ENCODE peak calls at places on chromosomes 12 and 14, in nine cellular contexts. Z, V, Y, R, F, P, G, E and A are unnamed samples.

GRCh38 chr12:112962561-112962960 is 15.8 kb upstream of the OAS2 start:
- DNase-seq in P (no peak), Z (no peak), G (no peak), Y (no peak), V (no peak), E (no peak), R (no peak), F (no peak), A (no peak)

GRCh38 chr12:104470521-104470920 is 13.8 kb downstream of the CHST11 start:
- DNase-seq in F (no peak), E (no peak), G (no peak), V (no peak), Y (no peak), Z (no peak), P (no peak), R (no peak), A (no peak)

GRCh38 chr14:25111061-25111601 is 61.2 kb upstream of the STXBP6 start:
- DNase-seq in R (no peak), P (no peak), Y (no peak), V (no peak), F (no peak), E (peak), Z (no peak), G (peak), A (peak)

GRCh38 chr14:103854822-103855733 is 7.7 kb upstream of the PPP1R13B start:
- DNase-seq in Z (peak), V (no peak), R (no peak), F (peak), E (no peak), P (no peak), G (no peak), Y (no peak), A (peak)

GRCh38 chr14:84751745-84752144 is 778.2 kb upstream of the FLRT2 start:
- DNase-seq in P (no peak), F (no peak), Y (no peak), V (no peak), G (no peak), E (no peak), Z (no peak), R (no peak), A (no peak)

GRCh38 chr12:121089031-121089812 is 43.5 kb upstream of the P2RX7 start:
- DNase-seq in Z (peak), F (no peak), P (no peak), R (no peak), V (no peak), E (no peak), G (no peak), Y (no peak), A (no peak)

GRCh38 chr12:6943387-6943718 is 263 bp upstream of the RNU7-1 start:
- DNase-seq in V (peak), R (peak), P (peak), Y (no peak), G (peak), E (peak), Z (peak), F (no peak), A (peak)

GRCh38 chr12:49553512-49554088 is 14.3 kb downstream of the MCRS1 start:
- DNase-seq in P (peak), Y (no peak), V (no peak), G (peak), Z (no peak), R (peak), E (no peak), F (no peak), A (no peak)

GRCh38 chr12:74229671-74230070 is 308.0 kb upstream of the ATXN7L3B start:
- DNase-seq in Y (no peak), E (no peak), P (no peak), G (no peak), F (no peak), V (no peak), Z (no peak), R (no peak), A (no peak)

GRCh38 chr12:57240926-57241555 is 9.9 kb downstream of the STAC3 start:
- DNase-seq in P (no peak), F (no peak), Z (peak), Y (no peak), E (no peak), R (no peak), V (no peak), G (no peak), A (no peak)

GRCh38 chr12:121334513-121335343 is 17.5 kb downstream of the ANAPC5 start:
- DNase-seq in E (no peak), Y (no peak), G (peak), R (peak), P (peak), V (peak), F (no peak), Z (no peak), A (no peak)

GRCh38 chr12:47744005-47744651 is 14.6 kb downstream of the RAPGEF3 start:
- DNase-seq in Z (peak), E (no peak), G (no peak), Y (peak), R (peak), F (no peak), V (peak), P (no peak), A (no peak)

GRCh38 chr12:77362871-77363270 is 297.5 kb upstream of the E2F7 start:
- DNase-seq in G (no peak), R (no peak), Y (no peak), Z (no peak), E (no peak), P (no peak), V (no peak), F (no peak), A (no peak)

GRCh38 chr12:122133192-122133950 is 40.6 kb downstream of the IL31 start:
- DNase-seq in Y (no peak), P (no peak), Z (no peak), R (no peak), V (no peak), G (no peak), E (no peak), F (peak), A (peak)

GRCh38 chr14:61493239-61493638 is 171.9 kb downstream of the PRKCH start:
- DNase-seq in P (no peak), G (peak), Z (no peak), V (no peak), E (no peak), F (no peak), Y (no peak), R (no peak), A (no peak)

GRCh38 chr12:8548192-8548591 is 7.5 kb upstream of the CLEC4E start:
- DNase-seq in F (no peak), G (no peak), Z (no peak), Y (no peak), R (no peak), P (no peak), V (no peak), E (no peak), A (no peak)

GRCh38 chr14:54631016-54631415 is 64.1 kb downstream of the SAMD4A start:
- DNase-seq in F (no peak), G (no peak), Z (no peak), E (no peak), P (no peak), Y (no peak), V (no peak), R (no peak), A (no peak)

GRCh38 chr12:3236345-3237153 is 159.4 kb downstream of the TSPAN9 start:
- DNase-seq in G (peak), R (peak), V (peak), Y (no peak), F (no peak), E (no peak), P (no peak), Z (peak), A (no peak)

GRCh38 chr14:21267431-21267845 is 1.8 kb downstream of the HNRNPC start:
- DNase-seq in V (no peak), R (no peak), F (no peak), Z (no peak), Y (no peak), G (no peak), P (no peak), E (no peak), A (no peak)

GRCh38 chr12:92593734-92594402 is 108.9 kb upstream of the PLEKHG7 start:
- DNase-seq in G (peak), R (no peak), F (no peak), E (no peak), Z (peak), V (peak), P (peak), Y (peak), A (peak)

GRCh38 chr14:58639842-58640484 is 2.2 kb downstream of the DACT1 start:
- DNase-seq in R (peak), E (peak), G (peak), V (peak), P (peak), F (no peak), Y (no peak), Z (peak), A (peak)

GRCh38 chr12:71639341-71639760 is 24.3 kb downstream of the ZFC3H1 start:
- DNase-seq in F (no peak), G (peak), V (no peak), Y (no peak), R (no peak), E (no peak), Z (no peak), P (no peak), A (no peak)

GRCh38 chr12:47035459-47035858 is 44.0 kb upstream of the PCED1B start:
- DNase-seq in E (no peak), R (no peak), V (no peak), F (no peak), G (no peak), P (no peak), Z (no peak), Y (no peak), A (no peak)

GRCh38 chr12:50201987-50202521 is 34.9 kb upstream of the CERS5 start:
- DNase-seq in P (no peak), V (peak), G (peak), Z (peak), R (no peak), E (no peak), Y (no peak), F (no peak), A (no peak)

GRCh38 chr14:34324363-34324795 is 137.7 kb downstream of the SPTSSA start:
- DNase-seq in F (no peak), V (peak), P (peak), Y (no peak), R (no peak), Z (peak), G (peak), E (no peak), A (no peak)